ENCODE peak calls at places on chromosomes 3 and 15, in four cellular contexts. O, E, L and J are unnamed samples.

GRCh38 chr15:94110476-94111130 is 120.8 kb upstream of the MCTP2 start:
- DNase-seq in E (no peak), L (no peak), O (no peak), J (peak; percentile 6)

GRCh38 chr15:68272797-68273271 is 4.7 kb upstream of the FEM1B start:
- DNase-seq in L (no peak), O (no peak), E (no peak), J (peak; percentile 97)

GRCh38 chr15:66503780-66504562 is 684 bp downstream of the RPL4 start:
- DNase-seq in O (no peak), E (no peak), L (no peak), J (no peak)

GRCh38 chr3:100647171-100647570 is 37.8 kb downstream of the ADGRG7 start:
- DNase-seq in O (no peak), E (no peak), L (no peak), J (no peak)

GRCh38 chr3:195410546-195410945 is 32.3 kb downstream of the ACAP2 start:
- DNase-seq in O (no peak), L (no peak), E (no peak), J (no peak)

GRCh38 chr15:99106417-99107220 is 1.7 kb downstream of the SYNM start:
- DNase-seq in O (no peak), L (no peak), E (no peak), J (no peak)

GRCh38 chr3:13598926-13599886 is 50.3 kb downstream of the FBLN2 start:
- DNase-seq in O (no peak), E (no peak), L (no peak), J (peak; percentile 54)

GRCh38 chr3:38458796-38459498 is 5.3 kb downstream of the ACVR2B start:
- DNase-seq in L (peak; percentile 39), E (no peak), O (no peak), J (peak; percentile 67)

GRCh38 chr15:90362936-90363212 is 10.8 kb downstream of the ZNF774 start:
- DNase-seq in O (no peak), L (no peak), E (no peak), J (peak; percentile 66)

GRCh38 chr15:41254560-41254959 is 23.5 kb downstream of the CHP1 start:
- DNase-seq in L (no peak), O (no peak), E (no peak), J (no peak)

GRCh38 chr3:177917234-177917861 is 618.9 kb upstream of the KCNMB2 start:
- DNase-seq in E (no peak), L (no peak), O (no peak), J (no peak)

GRCh38 chr15:37206690-37207089 is 106.3 kb upstream of the MEIS2 start:
- DNase-seq in L (no peak), O (no peak), E (no peak), J (no peak)

GRCh38 chr15:23687143-23687470 is at the start of gene NDN:
- DNase-seq in O (peak; percentile 86), E (no peak), L (peak; percentile 43), J (no peak)

GRCh38 chr3:108099203-108099602 is 8.4 kb upstream of the CD47 start:
- DNase-seq in E (no peak), O (peak; percentile 23), L (no peak), J (no peak)

GRCh38 chr15:52193791-52194190 is 2.6 kb upstream of the GNB5 start:
- DNase-seq in E (no peak), L (no peak), O (no peak), J (no peak)

GRCh38 chr15:52362497-52362896 is 66.9 kb upstream of the MYO5C start:
- DNase-seq in L (no peak), E (no peak), O (no peak), J (peak; percentile 72)

GRCh38 chr15:68126415-68126814 is 72.3 kb downstream of the PIAS1 start:
- DNase-seq in E (no peak), O (no peak), L (no peak), J (peak; percentile 14)

GRCh38 chr3:195761503-195762248 is 40.9 kb downstream of the MUC20 start:
- DNase-seq in L (peak; percentile 63), O (no peak), E (no peak), J (no peak)

GRCh38 chr3:24952388-24952787 is 457.7 kb upstream of the THRB start:
- DNase-seq in O (peak; percentile 82), E (no peak), L (no peak), J (no peak)

GRCh38 chr15:40952301-40952900 is 870 bp upstream of the CHAC1 start:
- DNase-seq in L (peak; percentile 28), O (no peak), E (no peak), J (no peak)

GRCh38 chr15:74185949-74186348 is 12.4 kb downstream of the ISLR start:
- DNase-seq in O (no peak), L (no peak), E (no peak), J (peak; percentile 69)

GRCh38 chr15:34188711-34189110 is 21.2 kb downstream of the KATNBL1 start:
- DNase-seq in E (no peak), O (no peak), L (no peak), J (no peak)

GRCh38 chr3:173622156-173622555 is 224.6 kb downstream of the NLGN1 start:
- DNase-seq in E (no peak), L (no peak), O (no peak), J (no peak)

GRCh38 chr3:125172346-125172745 is 40.2 kb downstream of the SLC12A8 start:
- DNase-seq in E (no peak), L (no peak), O (no peak), J (no peak)

GRCh38 chr3:39287216-39287858 is 7.5 kb upstream of the CX3CR1 start:
- DNase-seq in O (no peak), L (no peak), E (no peak), J (no peak)

DNA sequence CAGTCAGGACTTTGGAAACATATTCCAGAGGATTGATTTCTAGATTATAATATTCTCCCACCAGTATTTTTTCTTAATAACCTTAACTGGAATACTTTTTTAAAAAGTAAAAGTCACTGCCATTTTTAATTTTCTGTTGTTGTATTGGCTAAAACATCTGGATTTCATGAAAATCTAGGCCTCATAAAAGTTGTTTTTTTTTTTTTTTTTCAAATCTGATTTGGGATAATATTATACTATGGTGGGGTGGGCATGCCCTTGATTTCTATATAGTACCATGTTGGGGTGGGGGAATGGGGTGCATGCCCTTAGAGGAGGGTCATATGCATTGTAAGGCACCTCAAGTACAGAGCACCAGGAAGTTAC is 9.1 kb downstream of the TPM1 start:
- DNase-seq in L (no peak), E (no peak), O (no peak), J (no peak)
- H3K4me1 ChIP-seq in L (peaks cover 70% of the 10 kb centered on the region), E (peaks cover 26% of the 10 kb centered on the region), O (peaks cover 42% of the 10 kb centered on the region), J (peaks cover 39% of the 10 kb centered on the region)

GRCh38 chr15:78429477-78429876 is 8.5 kb upstream of the IREB2 start:
- DNase-seq in L (no peak), O (no peak), E (no peak), J (no peak)
- H2AFZ ChIP-seq in L (no peak overlapping the region), O (peak overlapping the region; percentile 12), E (no peak overlapping the region), J (no peak overlapping the region)

DNA sequence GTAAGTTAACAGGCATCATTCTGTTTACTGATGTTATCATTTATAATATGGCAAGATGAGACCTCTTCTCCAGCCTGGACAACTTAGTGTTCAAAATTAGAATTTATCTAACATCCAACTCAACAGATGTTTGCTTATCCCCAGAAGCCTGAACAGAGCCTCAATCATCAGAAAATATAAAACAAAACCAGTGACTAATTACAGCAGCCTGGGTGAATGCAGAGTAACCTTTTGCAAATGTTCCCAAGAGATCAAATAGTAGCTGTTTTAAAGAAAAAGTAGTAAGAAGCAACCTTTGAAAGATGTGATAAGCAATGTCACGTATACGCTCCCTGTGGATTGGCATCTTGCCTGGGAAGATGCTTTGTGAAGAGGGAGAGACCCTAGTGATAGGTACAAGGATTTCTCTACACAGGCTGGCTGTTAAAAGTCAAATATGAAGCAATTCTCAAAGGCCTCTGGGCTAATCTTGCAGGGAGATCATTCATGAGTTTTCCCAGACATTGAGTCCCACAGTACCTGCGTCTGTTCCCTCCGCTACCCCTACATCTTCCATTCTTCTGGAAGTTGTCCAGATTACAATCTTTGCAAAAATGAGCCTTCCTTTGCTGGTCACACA is 39.3 kb upstream of the PRICKLE2 start:
- DNase-seq in E (no peak), L (peak; percentile 23), O (no peak), J (no peak)
- H3K4me1 ChIP-seq in E (no peaks in the 10 kb centered on the region), L (peaks cover 19% of the 10 kb centered on the region), O (peaks cover 45% of the 10 kb centered on the region), J (peaks cover 32% of the 10 kb centered on the region)

DNA sequence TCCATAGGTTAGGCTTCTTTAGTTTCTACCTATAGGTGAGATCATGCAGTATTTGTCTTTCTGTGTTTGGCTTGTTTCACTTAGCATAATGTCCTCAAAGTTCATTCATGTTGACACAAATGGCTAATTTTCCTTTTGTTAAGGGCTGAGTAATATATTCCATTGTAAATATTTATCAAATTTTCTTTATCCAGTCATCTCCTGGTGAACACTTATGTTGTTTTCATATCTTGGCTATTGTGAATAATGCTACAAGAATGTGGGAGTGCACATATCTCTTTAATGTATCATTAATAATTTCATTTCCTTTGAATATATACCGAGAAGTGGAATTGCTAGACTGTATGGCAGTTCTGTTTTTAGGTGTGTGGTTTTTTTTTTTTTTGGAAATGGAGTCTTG is 250.9 kb upstream of the SEMA6D start:
- DNase-seq in O (no peak), E (no peak), L (no peak), J (peak; percentile 77)
- H2AFZ ChIP-seq in O (no peak overlapping the region), E (no peak overlapping the region), L (no peak overlapping the region), J (no peak overlapping the region)